ENCODE peak calls at places on chromosomes 3 and 15, in four cellular contexts. H is activated T-cell treated with anti-CD3 and anti-CD28 coated beads, Interleukin-2, amount 50 U/mL, for 4 hours; O is stimulated activated CD4-positive, alpha-beta T cell treated with anti-CD3 and anti-CD28 coated beads, TNF-alpha, amount 100 ng/mL, for 24 hours; R is GM04504. W is an unnamed sample.

GRCh38 chr3:46335546-46335945 is 18.4 kb upstream of the CCR2 start:
- DNase-seq in H (no peak), O (no peak), R (no peak), W (no peak)

GRCh38 chr3:52149726-52150125 is 4.5 kb downstream of the POC1A start:
- DNase-seq in R (no peak), O (no peak), H (no peak), W (no peak)

GRCh38 chr3:170863768-170864167 is 6.2 kb downstream of the RPL22L1 start:
- DNase-seq in H (no peak), R (no peak), O (no peak), W (no peak)

GRCh38 chr3:63353383-63353782 is 75.3 kb downstream of the SYNPR start:
- DNase-seq in R (no peak), O (no peak), H (no peak), W (no peak)

GRCh38 chr3:107894998-107895397 is 195.8 kb downstream of the CD47 start:
- DNase-seq in R (no peak), H (no peak), O (no peak), W (no peak)

GRCh38 chr3:143529018-143529478 is 319.2 kb downstream of the SLC9A9 start:
- DNase-seq in H (no peak), O (no peak), R (no peak), W (no peak)

GRCh38 chr3:9883676-9884554 is 3.9 kb upstream of the CIDEC start:
- DNase-seq in H (no peak), R (peak), O (no peak), W (no peak)

GRCh38 chr15:38058596-38059075 is 124.2 kb downstream of the TMCO5A start:
- DNase-seq in H (no peak), O (no peak), R (no peak), W (no peak)

GRCh38 chr3:32340639-32341365 is 50.9 kb upstream of the CMTM7 start:
- DNase-seq in R (no peak), H (no peak), O (no peak), W (no peak)